ENCODE peak calls at places on chromosomes 3 and 15, in five cellular contexts. U is lower lobe of right lung, G is NT2/D1, B is left ventricle myocardium inferior, D is thoracic aorta. H is an unnamed sample. For H3K4me1 and H3K9me3, the result is how much of the 10 kb centered on the place peaks cover.

GRCh38 chr3:13301295-13301987 is 118.7 kb downstream of the NUP210 start:
- DNase-seq in U (peak), D (no peak), B (no peak), G (peak), H (peak)

GRCh38 chr3:140091143-140091542 is 156.2 kb downstream of the CLSTN2 start:
- DNase-seq in G (no peak), B (no peak), D (no peak), U (no peak), H (no peak)

GRCh38 chr3:146517684-146518435 is 26.5 kb downstream of the PLSCR1 start:
- DNase-seq in D (no peak), U (no peak), G (no peak), B (no peak), H (no peak)

GRCh38 chr3:31733234-31733667 is 200.5 kb downstream of the STT3B start:
- DNase-seq in B (no peak), G (no peak), U (no peak), D (no peak), H (no peak)

GRCh38 chr3:29525254-29525881 is 244.5 kb downstream of the RBMS3 start:
- DNase-seq in U (no peak), B (peak), G (no peak), D (peak), H (no peak)

GRCh38 chr3:141690366-141691072 is 47.6 kb upstream of the RNF7 start:
- DNase-seq in G (no peak), D (no peak), B (no peak), U (no peak), H (no peak)

GRCh38 chr3:81744366-81744765 is 17.1 kb downstream of the GBE1 start:
- DNase-seq in G (no peak), B (no peak), D (no peak), U (no peak), H (no peak)

GRCh38 chr3:182179631-182180030 is 467.9 kb downstream of the SOX2 start:
- DNase-seq in G (no peak), U (no peak), D (no peak), B (no peak), H (no peak)

GRCh38 chr3:121649645-121650044 is 11.1 kb downstream of the HCLS1 start:
- DNase-seq in G (no peak), B (no peak), D (no peak), U (no peak), H (no peak)

GRCh38 chr15:37902126-37902525 is 32.3 kb upstream of the TMCO5A start:
- DNase-seq in U (no peak), B (no peak), G (no peak), D (no peak), H (no peak)

GRCh38 chr3:24583004-24583403 is 88.4 kb upstream of the THRB start:
- DNase-seq in G (no peak), B (no peak), U (no peak), D (no peak), H (no peak)

GRCh38 chr15:74442063-74442462 is 8.3 kb upstream of the SEMA7A start:
- DNase-seq in U (no peak), G (no peak), D (no peak), B (no peak), H (no peak)

GRCh38 chr15:74443100-74443909 is 9.5 kb upstream of the SEMA7A start:
- DNase-seq in G (no peak), D (no peak), B (no peak), U (no peak), H (no peak)

GRCh38 chr15:74445816-74446763 is 12.3 kb upstream of the SEMA7A start:
- DNase-seq in U (no peak), G (no peak), D (no peak), B (no peak), H (no peak)

GRCh38 chr15:74442604-74443003 is 8.8 kb upstream of the SEMA7A start:
- DNase-seq in G (no peak), U (no peak), B (no peak), D (no peak), H (no peak)

DNA sequence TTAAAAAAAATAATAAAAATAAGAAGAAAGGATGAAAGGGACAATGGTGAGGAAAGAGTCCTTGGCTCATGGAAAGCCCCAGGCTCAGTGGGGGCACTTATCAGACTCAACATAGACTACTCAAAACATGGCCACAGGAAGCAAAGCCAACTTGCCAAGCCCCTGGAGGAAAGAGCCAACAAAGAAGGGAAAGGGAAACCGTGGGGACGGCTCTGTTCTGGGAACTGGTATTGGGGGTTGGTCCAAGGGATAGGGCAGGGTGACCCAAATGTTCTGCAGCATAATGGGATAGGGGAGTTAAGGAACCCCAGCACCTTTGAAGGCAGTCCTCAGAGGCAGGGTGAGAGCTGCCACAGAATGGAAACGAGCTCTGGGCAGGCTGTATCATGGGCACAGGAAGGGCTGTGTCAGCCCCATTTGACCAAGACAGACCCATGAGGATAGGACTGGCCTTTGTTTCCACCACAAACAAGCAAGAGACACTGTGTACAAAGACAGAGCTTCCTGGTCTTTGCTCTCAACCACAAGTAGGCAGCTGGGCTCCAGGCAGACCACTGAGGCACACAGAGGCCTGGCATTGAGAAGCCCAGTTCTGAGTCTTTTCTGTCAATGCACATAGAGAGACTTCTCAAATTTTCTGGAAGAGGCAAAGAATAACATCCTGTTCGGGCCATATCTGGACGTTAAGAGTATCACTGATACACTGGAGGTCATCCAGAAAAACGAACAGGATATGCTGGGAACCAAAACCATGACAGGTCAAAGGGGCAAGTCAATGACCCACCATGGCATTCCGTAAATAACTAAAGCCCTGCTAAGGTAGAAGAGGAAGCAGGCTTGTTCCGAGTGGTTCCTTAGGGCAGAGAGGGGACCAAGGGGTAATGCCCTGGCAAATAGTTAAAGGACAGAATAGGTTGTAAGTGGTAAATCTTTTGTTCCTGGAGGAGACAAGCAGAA is 10.6 kb upstream of the SEMA7A start:
- DNase-seq in B (no peak), G (no peak), D (no peak), U (no peak), H (no peak)
- H3K4me1 ChIP-seq in B (under half), G (under half), D (under half), U (under half), H (under half)

GRCh38 chr3:23480324-23480704 is 277.2 kb downstream of the UBE2E2 start:
- DNase-seq in U (no peak), D (no peak), G (no peak), B (no peak), H (no peak)
- H3K9me3 ChIP-seq in U (under half), D (under half), G (under half), B (under half), H (under half)

GRCh38 chr15:74203914-74204431 is 1.4 kb upstream of the STRA6 start:
- DNase-seq in D (peak), G (peak), B (peak), U (no peak), H (peak)
- H3K4me1 ChIP-seq in D (half or more), G (half or more), B (under half), U (under half), H (under half)

GRCh38 chr15:20272422-20273184 is 269.0 kb downstream of the GOLGA6L6 start:
- DNase-seq in G (peak), D (no peak), B (no peak), U (no peak), H (no peak)

DNA sequence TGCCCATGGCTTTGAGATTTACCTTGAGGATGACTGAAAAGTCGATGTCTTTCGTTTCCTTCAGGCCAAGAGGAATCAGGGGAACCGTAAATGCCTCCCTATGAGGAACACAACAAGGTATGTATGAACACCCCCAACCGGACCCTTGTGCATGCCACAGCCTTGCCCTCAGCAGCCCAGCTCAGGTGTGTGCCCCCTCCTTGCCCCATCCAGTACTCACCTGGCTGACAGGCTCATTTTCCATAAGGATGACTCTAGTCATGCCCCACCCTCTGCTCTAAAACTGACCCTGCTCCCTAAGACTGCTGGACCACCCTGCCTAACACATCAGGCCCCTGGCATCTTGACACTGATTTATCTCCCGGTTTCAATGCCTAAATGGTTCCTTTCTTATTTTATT is 270.0 kb downstream of the GOLGA6L6 start:
- DNase-seq in G (no peak), U (no peak), D (no peak), B (no peak), H (no peak)
- H3K9me3 ChIP-seq in G (under half), U (under half), D (under half), B (under half), H (under half)

DNA sequence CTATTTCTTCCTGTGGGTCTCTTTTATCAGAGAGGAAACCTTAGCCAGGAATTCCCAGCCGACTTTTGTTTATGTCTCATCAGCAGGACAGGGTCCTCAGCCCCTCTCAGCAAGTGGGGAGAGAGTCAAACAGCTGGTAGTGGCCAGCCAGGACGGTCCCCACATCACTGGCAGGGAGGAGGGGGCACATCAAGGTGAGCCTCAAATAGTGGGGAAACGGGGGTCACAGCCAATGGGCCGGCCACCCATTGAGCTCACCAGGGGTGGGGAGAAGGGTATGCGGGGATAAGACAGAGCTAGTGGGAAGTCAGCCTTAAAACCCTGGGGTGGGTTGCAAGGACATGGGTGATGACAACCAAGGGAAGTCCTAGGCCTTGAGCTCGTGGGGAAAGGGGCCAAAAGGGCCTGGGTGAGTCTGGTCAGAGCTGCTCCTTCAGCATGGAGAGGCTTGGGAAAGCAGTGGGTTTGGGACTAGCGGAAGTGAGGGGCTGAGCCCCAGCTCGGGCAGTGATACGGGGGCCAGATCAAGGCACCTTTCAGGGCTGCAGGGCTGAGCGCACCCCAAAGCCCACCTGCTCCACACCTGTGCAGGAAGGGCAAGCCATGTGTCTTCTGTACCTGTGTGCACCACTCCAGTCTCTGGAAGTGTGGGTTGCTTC is 29.3 kb upstream of the KLF13 start:
- DNase-seq in U (no peak), D (no peak), G (no peak), B (no peak), H (no peak)
- H3K4me1 ChIP-seq in U (under half), D (under half), G (under half), B (under half), H (under half)

GRCh38 chr15:26433818-26434217 is 339.0 kb downstream of the GABRB3 start:
- DNase-seq in G (no peak), B (peak), U (no peak), D (no peak), H (no peak)
- H3K9me3 ChIP-seq in G (under half), B (under half), U (under half), D (under half), H (under half)

DNA sequence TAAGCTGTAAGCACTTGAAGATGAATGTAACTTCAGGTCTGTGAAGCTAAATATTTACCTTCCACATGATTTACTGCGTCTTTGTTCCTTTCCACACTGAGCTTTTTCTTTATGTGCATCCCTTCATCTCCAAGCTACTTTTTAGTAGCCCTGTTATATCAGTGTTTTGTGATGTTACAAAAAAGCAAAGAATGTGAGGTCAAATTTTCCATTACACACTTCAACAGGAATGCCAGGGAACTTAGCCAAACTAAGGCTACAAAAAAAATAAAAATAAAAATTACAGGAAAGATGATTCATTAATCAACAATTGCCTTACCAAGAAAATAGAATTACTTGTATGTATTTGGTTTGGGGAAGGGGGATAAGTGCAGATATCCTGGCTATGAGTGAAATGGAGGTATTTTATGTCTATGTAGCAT is 73.0 kb downstream of the FILIP1L start:
- DNase-seq in U (no peak), B (no peak), D (no peak), G (no peak), H (no peak)
- H3K4me1 ChIP-seq in U (under half), B (half or more), D (half or more), G (under half), H (under half)

DNA sequence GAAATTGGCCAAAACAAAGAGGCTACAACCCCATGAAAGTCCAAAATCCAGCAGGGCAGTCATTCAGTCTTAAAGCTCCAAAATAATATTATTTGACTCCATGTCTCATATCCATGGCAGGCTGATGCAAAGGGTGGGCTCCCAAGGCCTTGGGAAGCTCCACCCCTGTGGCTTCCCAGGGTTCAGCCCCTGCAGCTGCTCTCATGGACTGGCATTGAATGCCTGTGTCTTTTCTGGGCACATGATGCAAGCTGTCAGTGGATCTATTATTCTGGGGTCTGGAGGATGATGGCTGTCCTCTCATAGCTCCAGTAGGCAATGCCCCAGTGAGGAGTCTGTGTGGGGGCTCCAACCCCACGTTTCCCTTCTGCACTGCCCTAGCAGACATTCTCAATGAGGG is 81.8 kb downstream of the ZMAT3 start:
- DNase-seq in D (no peak), U (no peak), B (no peak), G (no peak), H (no peak)
- H3K9me3 ChIP-seq in D (under half), U (under half), B (half or more), G (half or more), H (under half)

GRCh38 chr3:149989307-149989706 is 18.6 kb upstream of the PFN2 start:
- DNase-seq in G (no peak), B (no peak), D (no peak), U (no peak), H (no peak)

GRCh38 chr3:149990423-149990953 is 19.8 kb upstream of the PFN2 start:
- DNase-seq in G (no peak), U (no peak), D (no peak), B (no peak), H (no peak)

GRCh38 chr3:149992416-149993058 is 21.8 kb upstream of the PFN2 start:
- DNase-seq in D (no peak), B (no peak), U (no peak), G (no peak), H (no peak)
- H3K4me1 ChIP-seq in D (under half), B (under half), U (under half), G (under half), H (under half)